ENCODE peak calls at places on chromosomes 7 and 10, in four cellular contexts. C is prostate gland, T is bronchial epithelial cell, O is RCC 7860. L is an unnamed sample.

GRCh38 chr7:158428842-158429753 is 158.5 kb downstream of the PTPRN2 start:
- DNase-seq in C (peak; percentile 34), T (no peak), O (no peak), L (no peak)

GRCh38 chr10:71001470-71001869 is 113.1 kb upstream of the PCBD1 start:
- DNase-seq in C (no peak), T (peak; percentile 7), O (no peak), L (no peak)

GRCh38 chr10:33616921-33617320 is 282.5 kb upstream of the NRP1 start:
- DNase-seq in C (no peak), T (no peak), O (no peak), L (no peak)

GRCh38 chr10:84551437-84552120 is 223.2 kb downstream of the CCSER2 start:
- DNase-seq in C (no peak), T (no peak), O (no peak), L (no peak)

GRCh38 chr7:20053334-20054104 is 163.7 kb downstream of the MACC1 start:
- DNase-seq in C (no peak), T (no peak), O (no peak), L (no peak)

GRCh38 chr10:58400609-58401008 is 15.4 kb downstream of the TFAM start:
- DNase-seq in C (no peak), T (peak; percentile 33), O (no peak), L (no peak)

GRCh38 chr10:31143331-31143935 is 111.8 kb upstream of the ZNF438 start:
- DNase-seq in C (peak; percentile 57), T (no peak), O (no peak), L (no peak)

GRCh38 chr10:132457328-132458070 is 60.5 kb downstream of the PWWP2B start:
- DNase-seq in C (no peak), T (no peak), O (no peak), L (no peak)

GRCh38 chr10:118278649-118279048 is 63.5 kb downstream of the FAM204A start:
- DNase-seq in C (no peak), T (peak; percentile 76), O (no peak), L (no peak)

GRCh38 chr10:118754132-118754555 is 626 bp downstream of the CACUL1 start:
- DNase-seq in C (peak; percentile 53), T (peak; percentile 38), O (no peak), L (peak; percentile 22)

GRCh38 chr10:73838827-73839226 is 27.4 kb upstream of the NDST2 start:
- DNase-seq in C (no peak), T (peak; percentile 67), O (no peak), L (no peak)

GRCh38 chr7:29613100-29613499 is 49.5 kb downstream of the PRR15 start:
- DNase-seq in C (no peak), T (no peak), O (no peak), L (no peak)

GRCh38 chr7:93016085-93016471 is 101.7 kb downstream of the SAMD9 start:
- DNase-seq in C (peak; percentile 11), T (peak; percentile 20), O (no peak), L (no peak)

GRCh38 chr7:85682819-85683218 is 496.0 kb upstream of the SEMA3D start:
- DNase-seq in C (no peak), T (peak; percentile 67), O (no peak), L (no peak)

GRCh38 chr7:94576316-94576715 is 66.7 kb downstream of the CASD1 start:
- DNase-seq in C (no peak), T (no peak), O (no peak), L (no peak)

GRCh38 chr10:11358923-11359560 is 252.4 kb downstream of the USP6NL start:
- DNase-seq in C (no peak), T (no peak), O (no peak), L (no peak)

GRCh38 chr7:127751723-127752448 is 99.9 kb downstream of the SND1 start:
- DNase-seq in C (no peak), T (no peak), O (no peak), L (no peak)

GRCh38 chr7:1578513-1578912 is 8.7 kb upstream of the PSMG3 start:
- DNase-seq in C (no peak), T (no peak), O (no peak), L (no peak)

GRCh38 chr7:106757846-106758245 is 96.9 kb upstream of the CCDC71L start:
- DNase-seq in C (no peak), T (peak; percentile 22), O (no peak), L (peak; percentile 32)

GRCh38 chr10:101843032-101843991 is at the start of gene KCNIP2:
- DNase-seq in C (no peak), T (no peak), O (no peak), L (no peak)

GRCh38 chr10:5292196-5292735 is 72.5 kb upstream of the UCN3 start:
- DNase-seq in C (no peak), T (peak; percentile 35), O (no peak), L (no peak)

GRCh38 chr7:107125475-107125874 is 43.3 kb upstream of the HBP1 start:
- DNase-seq in C (no peak), T (no peak), O (no peak), L (no peak)